ENCODE peak calls at places on chromosome 1, in nine cellular contexts. A is progenitor cell of endocrine pancreas, W is IMR-90, Y is cardiac muscle cell, H is osteocyte, G is A549, F is MM.1S, P is K562, E is neural crest cell. B is an unnamed sample.

GRCh38 chr1:218459878-218460277 is 114.7 kb downstream of the TGFB2 start:
- DNase-seq in G (peak; percentile 78), P (peak; percentile 28), E (no peak), Y (peak; percentile 75), A (no peak), H (no peak), F (peak; percentile 95), W (peak; percentile 84), B (no peak)

GRCh38 chr1:163056832-163057231 is 12.3 kb upstream of the RGS4 start:
- DNase-seq in H (no peak), W (peak; percentile 69), G (no peak), Y (no peak), P (no peak), F (no peak), A (no peak), E (no peak), B (no peak)

GRCh38 chr1:97506368-97506767 is 414.5 kb downstream of the DPYD start:
- DNase-seq in P (no peak), W (no peak), A (no peak), G (no peak), F (no peak), E (no peak), H (no peak), Y (no peak), B (no peak)

GRCh38 chr1:1080122-1080753 is 6.1 kb upstream of the RNF223 start:
- DNase-seq in E (no peak), G (peak; percentile 75), H (no peak), A (no peak), W (peak; percentile 33), F (no peak), P (peak; percentile 86), Y (peak; percentile 79), B (peak; percentile 78)

GRCh38 chr1:3564921-3565831 is 46.1 kb downstream of the MEGF6 start:
- DNase-seq in F (peak; percentile 21), Y (peak; percentile 56), A (peak; percentile 39), P (peak; percentile 84), E (peak; percentile 52), W (peak; percentile 10), H (no peak), G (peak; percentile 73), B (peak; percentile 81)

GRCh38 chr1:31374511-31375196 is 1.8 kb upstream of the FABP3 start:
- DNase-seq in P (no peak), Y (no peak), F (no peak), H (no peak), G (no peak), A (no peak), W (peak; percentile 67), E (no peak), B (no peak)

GRCh38 chr1:156618853-156619581 is at the start of gene HAPLN2:
- DNase-seq in Y (peak; percentile 53), A (peak; percentile 32), H (no peak), G (peak; percentile 56), F (no peak), W (no peak), E (peak; percentile 48), P (no peak), B (no peak)

GRCh38 chr1:5724847-5725246 is 267.4 kb downstream of the NPHP4 start:
- DNase-seq in Y (no peak), A (no peak), E (no peak), P (no peak), F (no peak), W (no peak), G (no peak), H (no peak), B (no peak)

GRCh38 chr1:227234998-227235405 is 83.3 kb downstream of the CDC42BPA start:
- DNase-seq in W (peak; percentile 73), A (no peak), E (peak; percentile 18), F (peak; percentile 75), P (peak; percentile 86), G (peak; percentile 62), H (no peak), Y (peak; percentile 48), B (peak; percentile 27)

GRCh38 chr1:195951313-195951712 is 656.9 kb downstream of the KCNT2 start:
- DNase-seq in W (no peak), A (no peak), H (no peak), Y (no peak), G (no peak), P (no peak), E (no peak), F (no peak), B (no peak)

GRCh38 chr1:68378296-68379084 is 71.3 kb downstream of the RPE65 start:
- DNase-seq in F (no peak), P (no peak), E (no peak), Y (no peak), G (no peak), W (peak; percentile 71), H (no peak), A (no peak), B (no peak)

GRCh38 chr1:68384872-68385390 is 64.8 kb downstream of the RPE65 start:
- DNase-seq in A (no peak), G (no peak), E (no peak), F (no peak), P (no peak), Y (no peak), W (peak; percentile 90), H (no peak), B (no peak)

GRCh38 chr1:68383092-68383491 is 66.7 kb downstream of the RPE65 start:
- DNase-seq in Y (no peak), H (no peak), G (no peak), W (no peak), F (no peak), A (no peak), E (no peak), P (no peak), B (no peak)

GRCh38 chr1:68379085-68379478 is 70.7 kb downstream of the RPE65 start:
- DNase-seq in E (no peak), P (no peak), H (no peak), F (no peak), Y (no peak), G (no peak), W (no peak), A (no peak), B (no peak)

GRCh38 chr1:68384321-68384813 is 65.4 kb downstream of the RPE65 start:
- DNase-seq in Y (no peak), A (no peak), H (no peak), P (no peak), E (no peak), W (peak; percentile 100), F (no peak), G (peak; percentile 63), B (no peak)
- TF ChIP-seq CTCF in Y (peak; percentile 44), A (no peak), H (peak; percentile 47), P (peak; percentile 2), E (no peak), W (peak; percentile 60), F (no peak), G (peak; percentile 41), B (no peak)

GRCh38 chr1:161071886-161072371 is 2.2 kb upstream of the ARHGAP30 start:
- DNase-seq in P (peak; percentile 79), Y (peak; percentile 76), W (no peak), G (peak; percentile 72), F (peak; percentile 74), H (no peak), A (peak; percentile 41), E (peak; percentile 33), B (peak; percentile 77)

GRCh38 chr1:161074676-161075368 is 5.1 kb upstream of the ARHGAP30 start:
- DNase-seq in P (no peak), W (no peak), G (no peak), F (no peak), H (no peak), A (no peak), E (no peak), Y (no peak), B (no peak)

GRCh38 chr1:161076410-161076809 is 6.7 kb upstream of the ARHGAP30 start:
- DNase-seq in G (no peak), F (no peak), A (no peak), P (no peak), W (no peak), Y (no peak), E (no peak), H (no peak), B (no peak)

GRCh38 chr1:161072751-161073449 is 3.2 kb upstream of the ARHGAP30 start:
- DNase-seq in E (peak; percentile 37), F (no peak), W (no peak), H (no peak), A (no peak), G (no peak), P (no peak), Y (no peak), B (no peak)

DNA sequence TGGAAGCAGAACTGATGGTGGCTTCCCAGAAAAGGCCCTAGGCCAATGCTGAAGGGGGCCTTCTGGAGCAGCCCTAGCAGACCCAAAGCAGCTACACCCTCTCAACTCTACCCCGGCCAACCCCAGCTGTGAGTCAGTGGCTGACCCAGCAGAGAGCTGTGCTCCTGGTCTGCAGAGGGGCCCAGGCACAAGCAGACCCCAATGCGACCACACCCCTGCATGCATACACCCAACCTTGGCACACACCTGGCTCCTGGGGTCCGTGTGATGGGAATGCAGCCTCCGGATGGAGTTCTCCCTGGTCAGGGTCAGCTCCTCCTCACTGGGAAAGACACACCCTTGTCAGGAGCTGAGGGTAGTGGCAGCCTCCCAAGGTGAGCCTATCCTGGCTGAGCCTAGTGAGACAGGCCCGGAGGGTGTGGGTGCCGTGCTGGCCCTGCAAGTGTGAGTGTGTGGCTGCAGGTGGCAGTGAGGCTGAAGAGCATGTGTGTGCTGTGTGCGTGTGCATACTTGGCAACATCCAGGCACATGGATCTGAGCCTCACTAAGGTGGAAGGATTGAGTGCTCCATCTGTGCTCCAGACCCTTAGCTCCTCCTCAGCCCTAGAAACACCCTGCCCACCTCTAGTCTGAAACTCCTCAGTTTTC is 3.9 kb upstream of the ARHGAP30 start:
- DNase-seq in P (no peak), H (no peak), G (no peak), Y (no peak), E (no peak), A (no peak), W (no peak), F (no peak), B (no peak)
- TF ChIP-seq CTCF in P (no peak), H (no peak), G (no peak), Y (no peak), E (no peak), A (no peak), W (no peak), F (no peak), B (no peak)

DNA sequence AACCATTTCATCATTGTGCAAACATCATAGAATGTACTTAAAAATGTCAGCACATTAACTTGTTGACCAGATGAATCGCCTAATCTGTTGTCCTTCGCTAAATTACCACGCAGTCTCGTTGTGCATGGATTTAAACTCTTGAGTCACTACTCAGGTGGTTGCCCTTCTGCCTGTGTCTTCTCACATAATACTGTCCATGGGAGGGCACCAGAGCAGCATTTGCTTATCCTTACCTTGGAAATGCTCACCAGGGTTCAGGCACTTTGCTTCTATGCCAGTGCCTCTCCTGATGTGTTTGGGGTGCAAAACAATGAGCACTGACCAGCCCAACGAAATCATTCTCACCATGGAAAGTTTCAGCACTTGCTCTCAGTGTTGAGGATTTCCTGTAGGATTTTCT is 559.9 kb downstream of the RWDD3 start:
- DNase-seq in G (no peak), W (no peak), F (no peak), P (no peak), H (no peak), Y (peak; percentile 33), A (no peak), E (no peak), B (no peak)
- TF ChIP-seq CTCF in G (no peak), W (peak; percentile 13), F (no peak), P (no peak), H (peak; percentile 21), Y (no peak), A (peak; percentile 35), E (peak; percentile 42), B (peak; percentile 28)

DNA sequence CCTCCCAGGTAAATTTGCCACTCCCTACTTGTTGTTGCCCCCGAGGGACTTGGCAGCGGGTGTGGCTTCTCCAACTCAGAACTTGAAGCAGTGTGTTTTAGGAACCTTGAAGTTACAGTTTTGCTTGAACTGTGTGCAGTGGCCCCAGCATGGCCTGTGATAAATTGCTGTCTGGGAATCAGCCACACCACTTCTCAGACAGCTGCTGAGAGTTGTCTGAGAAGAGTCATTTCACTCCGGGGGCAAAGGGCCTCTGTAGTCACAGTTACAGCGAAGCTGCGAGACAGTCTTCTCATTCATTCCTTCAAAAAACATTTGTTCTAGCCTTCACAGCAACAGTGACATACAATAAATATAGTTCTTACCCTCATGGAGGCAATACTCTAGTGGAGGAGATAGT is 70.3 kb downstream of the PROX1 start:
- DNase-seq in P (no peak), W (no peak), E (no peak), F (no peak), G (no peak), H (no peak), Y (no peak), A (no peak), B (no peak)
- TF ChIP-seq CTCF in P (no peak), W (no peak), E (no peak), F (no peak), G (no peak), H (no peak), Y (no peak), A (no peak), B (no peak)

B was measured in GM13977.